ENCODE peak calls at places on chromosomes 11 and 22, in ten cellular contexts. P is vagina, D is Panc1, S is small intestine, X is HCT116, A is kidney, V is upper lobe of right lung, I is adipocyte, B is heart left ventricle, O is neuronal stem cell. W is an unnamed sample.

GRCh38 chr11:104803770-104804169 is 94.5 kb downstream of the CASP12 start:
- DNase-seq in B (no peak), A (no peak), V (no peak), O (no peak), S (no peak), X (no peak), I (no peak), D (no peak), P (no peak), W (no peak)

GRCh38 chr22:46581580-46582244 is 38.5 kb upstream of the GRAMD4 start:
- DNase-seq in D (no peak), A (peak; percentile 71), I (no peak), O (no peak), B (no peak), P (no peak), V (peak; percentile 67), X (no peak), S (peak; percentile 44), W (no peak)

GRCh38 chr22:32473388-32473952 is 1.1 kb upstream of the FBXO7 start:
- DNase-seq in B (no peak), D (no peak), O (peak; percentile 68), P (no peak), I (peak; percentile 85), A (no peak), X (peak; percentile 68), S (peak; percentile 77), V (no peak), W (peak; percentile 74)

GRCh38 chr22:25111579-25112517 is 87.8 kb upstream of the CRYBB3 start:
- DNase-seq in B (no peak), V (peak; percentile 87), O (no peak), A (peak; percentile 86), P (no peak), S (peak; percentile 71), I (peak; percentile 7), D (no peak), X (no peak), W (no peak)

GRCh38 chr11:123560001-123560400 is 94.4 kb downstream of the SCN3B start:
- DNase-seq in S (no peak), A (peak; percentile 90), X (no peak), V (peak; percentile 73), P (no peak), B (peak; percentile 49), D (no peak), O (no peak), I (peak; percentile 90), W (peak; percentile 83)

GRCh38 chr22:24481641-24482040 is 13.5 kb upstream of the UPB1 start:
- DNase-seq in O (no peak), B (no peak), A (no peak), I (no peak), X (no peak), P (no peak), D (no peak), V (no peak), S (no peak), W (no peak)

GRCh38 chr11:71084306-71085012 is 167.9 kb downstream of the SHANK2 start:
- DNase-seq in I (no peak), B (no peak), P (no peak), V (no peak), A (no peak), D (no peak), S (no peak), O (no peak), X (no peak), W (no peak)

GRCh38 chr22:31284756-31285155 is 7.5 kb downstream of the PIK3IP1 start:
- DNase-seq in A (no peak), B (no peak), O (no peak), X (no peak), P (no peak), D (no peak), I (no peak), S (no peak), V (no peak), W (no peak)

DNA sequence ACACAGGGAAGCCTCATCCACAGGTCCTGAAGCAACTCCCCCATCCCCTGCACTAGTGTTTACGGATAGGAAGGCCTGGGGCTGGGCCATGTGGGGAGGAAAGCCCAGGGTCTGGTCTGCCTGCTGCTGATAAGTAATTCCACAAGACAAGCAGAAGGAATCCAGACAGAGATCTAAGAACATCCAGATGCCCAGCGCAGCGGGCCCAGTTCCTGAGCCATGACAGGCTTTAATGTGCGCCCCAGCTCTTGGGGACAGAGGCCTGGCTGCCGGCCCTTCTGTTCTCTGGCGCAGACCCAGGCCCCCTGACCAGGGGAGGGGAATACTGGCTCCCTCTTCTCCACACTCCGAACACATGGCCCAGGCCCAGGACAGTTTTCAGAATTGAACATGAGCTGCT is 28.8 kb upstream of the ETS1 start:
- DNase-seq in A (no peak), X (no peak), O (no peak), B (no peak), P (no peak), S (no peak), V (no peak), D (no peak), I (no peak), W (no peak)
- H3K4me1 ChIP-seq in A (no peaks in the 10 kb centered on the region), X (no peaks in the 10 kb centered on the region), O (no peaks in the 10 kb centered on the region), B (peaks cover 26% of the 10 kb centered on the region), P (peaks cover 19% of the 10 kb centered on the region), S (no peaks in the 10 kb centered on the region), V (peaks cover 9% of the 10 kb centered on the region), D (no peaks in the 10 kb centered on the region), I (peaks cover 4% of the 10 kb centered on the region), W (no peaks in the 10 kb centered on the region)

DNA sequence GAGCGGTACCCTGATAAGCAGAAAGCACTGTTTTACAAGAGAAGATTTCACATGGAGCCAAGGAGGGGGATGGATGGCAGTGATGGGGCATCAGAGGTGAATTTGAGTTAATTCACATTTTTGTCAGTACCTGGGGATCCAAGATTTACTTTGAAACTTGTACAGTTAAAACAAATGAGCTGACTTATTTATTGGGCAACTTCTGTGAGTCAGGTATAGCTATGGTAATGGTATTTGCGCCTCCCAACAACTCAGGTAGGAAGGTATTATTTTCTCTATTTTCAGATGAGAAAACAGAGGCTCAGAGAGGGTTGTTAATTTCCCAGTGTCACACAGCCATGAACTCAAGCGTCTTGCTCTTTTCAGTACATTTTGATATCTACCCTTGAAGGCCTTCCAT is 83.6 kb downstream of the PRR5L start:
- DNase-seq in I (no peak), A (no peak), P (no peak), B (no peak), S (no peak), O (no peak), D (no peak), V (no peak), X (no peak), W (no peak)
- H3K4me1 ChIP-seq in I (no peaks in the 10 kb centered on the region), A (no peaks in the 10 kb centered on the region), P (peaks cover 31% of the 10 kb centered on the region), B (peaks cover 27% of the 10 kb centered on the region), S (peaks cover 5% of the 10 kb centered on the region), O (peaks cover 12% of the 10 kb centered on the region), D (peaks cover 6% of the 10 kb centered on the region), V (peaks cover 14% of the 10 kb centered on the region), X (no peaks in the 10 kb centered on the region), W (peaks cover 2% of the 10 kb centered on the region)

DNA sequence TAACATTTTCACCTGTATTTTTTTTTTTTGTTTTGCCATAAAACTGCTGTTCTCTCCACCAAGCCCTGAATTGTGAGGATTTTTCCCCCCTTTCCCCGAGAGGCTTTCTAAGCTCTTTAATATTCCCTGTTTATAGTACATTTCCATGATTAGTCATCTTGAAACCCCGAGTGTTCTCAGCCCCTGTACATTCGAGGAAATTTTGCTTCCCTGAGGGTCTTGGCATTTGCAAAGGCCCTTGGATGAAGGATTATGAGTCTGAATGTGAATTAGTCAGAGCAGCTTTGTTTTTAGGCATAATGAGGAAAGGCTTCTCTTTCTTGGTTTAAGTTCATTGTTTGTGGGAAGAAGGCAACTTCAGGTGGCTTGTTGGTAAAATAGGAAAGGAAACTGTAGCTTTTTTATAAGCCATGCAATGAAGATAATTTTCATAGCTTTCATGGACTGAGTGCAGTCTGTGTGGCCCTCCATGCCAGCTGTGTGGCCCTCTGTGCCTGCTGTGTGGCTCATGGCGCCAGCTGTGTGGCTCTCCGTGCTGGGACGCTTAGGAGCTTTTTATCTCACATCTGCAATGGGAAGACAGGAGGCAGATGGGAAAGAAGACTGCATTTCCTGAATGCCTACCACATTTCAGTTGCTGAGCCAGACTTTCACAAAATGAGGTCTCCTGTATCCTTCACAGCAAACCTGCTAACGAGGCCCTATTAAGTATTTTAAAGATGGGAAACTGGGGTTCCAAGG is 129.0 kb downstream of the TEAD1 start:
- DNase-seq in A (no peak), P (no peak), X (no peak), S (no peak), I (peak; percentile 63), B (no peak), O (peak; percentile 41), V (no peak), D (no peak), W (peak; percentile 68)
- H3K4me1 ChIP-seq in A (peaks cover 50% of the 10 kb centered on the region), P (peaks cover 66% of the 10 kb centered on the region), X (peaks cover 91% of the 10 kb centered on the region), S (peaks cover 28% of the 10 kb centered on the region), I (peaks cover 31% of the 10 kb centered on the region), B (peaks cover 51% of the 10 kb centered on the region), O (peaks cover 31% of the 10 kb centered on the region), V (peaks cover 28% of the 10 kb centered on the region), D (peaks cover 21% of the 10 kb centered on the region), W (peaks cover 22% of the 10 kb centered on the region)

GRCh38 chr22:17269607-17270261 is 50.5 kb upstream of the ADA2 start:
- DNase-seq in B (peak; percentile 3), S (peak; percentile 53), X (no peak), I (no peak), A (peak; percentile 67), O (no peak), V (no peak), P (no peak), D (no peak), W (no peak)

GRCh38 chr22:17267661-17268330 is 48.6 kb upstream of the ADA2 start:
- DNase-seq in P (no peak), S (no peak), B (no peak), D (no peak), O (no peak), A (peak; percentile 60), V (no peak), I (no peak), X (no peak), W (no peak)

GRCh38 chr22:17269224-17269606 is 50.0 kb upstream of the ADA2 start:
- DNase-seq in D (no peak), X (no peak), O (no peak), I (no peak), B (peak; percentile 1), P (no peak), V (no peak), S (no peak), A (no peak), W (no peak)

GRCh38 chr22:17266261-17266971 is 47.2 kb upstream of the ADA2 start:
- DNase-seq in S (peak; percentile 84), X (no peak), I (no peak), P (no peak), V (no peak), D (no peak), O (peak; percentile 83), B (peak; percentile 65), A (peak; percentile 80), W (no peak)

DNA sequence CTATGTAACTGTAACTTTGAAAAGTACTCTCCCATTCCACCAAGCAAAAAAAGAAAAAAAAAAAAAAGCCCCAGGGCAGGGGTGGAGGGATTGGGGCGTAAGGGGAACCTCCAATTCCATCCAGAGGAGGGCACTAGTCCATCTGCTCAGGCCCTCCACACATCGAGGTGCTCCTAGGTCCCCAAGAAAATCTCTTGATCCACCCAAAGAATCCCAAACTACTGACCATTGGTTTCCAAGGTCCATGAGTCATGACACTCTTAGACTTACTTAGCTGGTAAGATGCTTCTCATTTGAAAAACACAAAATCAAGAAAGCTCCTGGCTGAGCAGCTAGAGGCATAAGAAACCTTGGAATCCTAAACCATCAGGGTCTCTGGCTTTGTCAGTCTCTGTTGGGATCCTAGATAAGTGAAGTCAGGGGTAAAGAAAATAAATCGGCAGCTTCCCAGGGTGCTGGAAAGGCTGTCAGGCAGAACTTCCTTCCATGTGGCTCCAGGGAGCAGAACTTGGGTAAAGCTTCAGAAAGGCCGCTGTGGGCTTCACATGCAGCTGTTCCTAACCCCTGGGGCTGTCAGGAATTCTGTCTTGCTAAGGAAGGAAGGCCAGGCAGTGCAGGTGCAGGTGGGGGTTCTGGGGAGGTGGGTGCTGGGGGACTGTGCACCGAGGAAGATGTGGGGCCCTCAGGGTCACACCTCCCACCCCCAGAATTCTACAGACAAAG is 49.4 kb upstream of the ADA2 start:
- DNase-seq in P (no peak), A (peak; percentile 45), V (no peak), I (no peak), S (no peak), X (no peak), O (no peak), D (no peak), B (no peak), W (no peak)
- H3K4me1 ChIP-seq in P (peaks cover 8% of the 10 kb centered on the region), A (peaks cover 4% of the 10 kb centered on the region), V (peaks cover 13% of the 10 kb centered on the region), I (peaks cover 11% of the 10 kb centered on the region), S (peaks cover 3% of the 10 kb centered on the region), X (peaks cover 5% of the 10 kb centered on the region), O (peaks cover 42% of the 10 kb centered on the region), D (no peaks in the 10 kb centered on the region), B (no peaks in the 10 kb centered on the region), W (no peaks in the 10 kb centered on the region)

W was measured in fibroblast of lung.